ENCODE peak calls at places on chromosomes 1 and 21, in nine cellular contexts. One of them, this sample, is unnamed.

GRCh38 chr1:233625510-233625981 is 11.6 kb downstream of the KCNK1 start:
- DNase-seq in right lobe of liver: no peak
- DNase-seq in H4: no peak
- DNase-seq in T-helper 2 cell: no peak
- DNase-seq in BJ: no peak
- DNase-seq in activated CD8-positive, alpha-beta T cell treated with anti-CD3 and anti-CD28 coated beads for 36 hours: no peak
- DNase-seq in COR-L47: no peak
- DNase-seq in T1000: no peak
- DNase-seq in cardiac fibroblast: no peak
- DNase-seq in this sample: no peak

GRCh38 chr21:33611006-33611744 is 22.7 kb upstream of the DONSON start:
- DNase-seq in right lobe of liver: no peak
- DNase-seq in H4: no peak
- DNase-seq in T-helper 2 cell: no peak
- DNase-seq in BJ: no peak
- DNase-seq in activated CD8-positive, alpha-beta T cell treated with anti-CD3 and anti-CD28 coated beads for 36 hours: no peak
- DNase-seq in COR-L47: no peak
- DNase-seq in T1000: no peak
- DNase-seq in cardiac fibroblast: no peak
- DNase-seq in this sample: no peak

GRCh38 chr21:26641062-26641461 is 68.0 kb upstream of the CYYR1 start:
- DNase-seq in right lobe of liver: no peak
- DNase-seq in H4: no peak
- DNase-seq in T-helper 2 cell: no peak
- DNase-seq in BJ: no peak
- DNase-seq in activated CD8-positive, alpha-beta T cell treated with anti-CD3 and anti-CD28 coated beads for 36 hours: no peak
- DNase-seq in COR-L47: no peak
- DNase-seq in T1000: no peak
- DNase-seq in cardiac fibroblast: no peak
- DNase-seq in this sample: no peak

GRCh38 chr1:99557556-99558256 is 88.2 kb upstream of the PALMD start:
- DNase-seq in right lobe of liver: no peak
- DNase-seq in H4: no peak
- DNase-seq in T-helper 2 cell: no peak
- DNase-seq in BJ: peak
- DNase-seq in activated CD8-positive, alpha-beta T cell treated with anti-CD3 and anti-CD28 coated beads for 36 hours: no peak
- DNase-seq in COR-L47: no peak
- DNase-seq in T1000: no peak
- DNase-seq in cardiac fibroblast: peak
- DNase-seq in this sample: peak

GRCh38 chr1:213273546-213273945 is 222.5 kb downstream of the RPS6KC1 start:
- DNase-seq in right lobe of liver: no peak
- DNase-seq in H4: no peak
- DNase-seq in T-helper 2 cell: no peak
- DNase-seq in BJ: no peak
- DNase-seq in activated CD8-positive, alpha-beta T cell treated with anti-CD3 and anti-CD28 coated beads for 36 hours: no peak
- DNase-seq in COR-L47: no peak
- DNase-seq in T1000: no peak
- DNase-seq in cardiac fibroblast: no peak
- DNase-seq in this sample: no peak

GRCh38 chr1:34113362-34113761 is 51.7 kb downstream of the CSMD2 start:
- DNase-seq in right lobe of liver: no peak
- DNase-seq in H4: no peak
- DNase-seq in T-helper 2 cell: no peak
- DNase-seq in BJ: no peak
- DNase-seq in activated CD8-positive, alpha-beta T cell treated with anti-CD3 and anti-CD28 coated beads for 36 hours: no peak
- DNase-seq in COR-L47: peak
- DNase-seq in T1000: no peak
- DNase-seq in cardiac fibroblast: no peak
- DNase-seq in this sample: no peak

GRCh38 chr1:150606743-150607142 is 22.7 kb downstream of the ENSA start:
- DNase-seq in right lobe of liver: no peak
- DNase-seq in H4: no peak
- DNase-seq in T-helper 2 cell: no peak
- DNase-seq in BJ: no peak
- DNase-seq in activated CD8-positive, alpha-beta T cell treated with anti-CD3 and anti-CD28 coated beads for 36 hours: no peak
- DNase-seq in COR-L47: no peak
- DNase-seq in T1000: no peak
- DNase-seq in cardiac fibroblast: no peak
- DNase-seq in this sample: no peak

GRCh38 chr21:38254970-38255369 is 1.8 kb upstream of the KCNJ15 start:
- DNase-seq in right lobe of liver: no peak
- DNase-seq in H4: peak
- DNase-seq in T-helper 2 cell: no peak
- DNase-seq in BJ: no peak
- DNase-seq in activated CD8-positive, alpha-beta T cell treated with anti-CD3 and anti-CD28 coated beads for 36 hours: no peak
- DNase-seq in COR-L47: no peak
- DNase-seq in T1000: no peak
- DNase-seq in cardiac fibroblast: no peak
- DNase-seq in this sample: no peak

This sample was measured in amniotic stem cell.